ENCODE peak calls at places on chromosomes 6 and 20, in six cellular contexts. One of them, this sample, is unnamed.

GRCh38 chr6:165654144-165654543 is 8.9 kb downstream of the PDE10A start:
- DNase-seq in IMR-90: no peak
- DNase-seq in adrenal gland: no peak
- DNase-seq in CD8-positive, alpha-beta T cell: no peak
- DNase-seq in left ventricle myocardium inferior: no peak
- DNase-seq in CD8-positive, alpha-beta memory T cell: no peak
- DNase-seq in this sample: no peak

GRCh38 chr20:36493801-36494114 is 47.6 kb upstream of the MYL9 start:
- DNase-seq in IMR-90: peak; percentile 78
- DNase-seq in adrenal gland: peak; percentile 86
- DNase-seq in CD8-positive, alpha-beta T cell: no peak
- DNase-seq in left ventricle myocardium inferior: peak; percentile 74
- DNase-seq in CD8-positive, alpha-beta memory T cell: no peak
- DNase-seq in this sample: peak; percentile 86

GRCh38 chr6:4647414-4648365 is 128.5 kb upstream of the CDYL start:
- DNase-seq in IMR-90: peak; percentile 84
- DNase-seq in adrenal gland: peak; percentile 68
- DNase-seq in CD8-positive, alpha-beta T cell: no peak
- DNase-seq in left ventricle myocardium inferior: peak; percentile 77
- DNase-seq in CD8-positive, alpha-beta memory T cell: peak; percentile 6
- DNase-seq in this sample: peak; percentile 92

GRCh38 chr6:85641522-85641915 is 1.2 kb downstream of the SYNCRIP start:
- DNase-seq in IMR-90: peak; percentile 25
- DNase-seq in adrenal gland: no peak
- DNase-seq in CD8-positive, alpha-beta T cell: no peak
- DNase-seq in left ventricle myocardium inferior: no peak
- DNase-seq in CD8-positive, alpha-beta memory T cell: no peak
- DNase-seq in this sample: no peak

GRCh38 chr20:32539817-32540675 is 45.1 kb downstream of the NOL4L start:
- DNase-seq in IMR-90: no peak
- DNase-seq in adrenal gland: no peak
- DNase-seq in CD8-positive, alpha-beta T cell: peak; percentile 81
- DNase-seq in left ventricle myocardium inferior: no peak
- DNase-seq in CD8-positive, alpha-beta memory T cell: peak; percentile 76
- DNase-seq in this sample: no peak

GRCh38 chr6:149254241-149254640 is 63.3 kb upstream of the TAB2 start:
- DNase-seq in IMR-90: no peak
- DNase-seq in adrenal gland: no peak
- DNase-seq in CD8-positive, alpha-beta T cell: no peak
- DNase-seq in left ventricle myocardium inferior: no peak
- DNase-seq in CD8-positive, alpha-beta memory T cell: no peak
- DNase-seq in this sample: no peak

GRCh38 chr6:35719830-35720733 is 16.8 kb upstream of the ARMC12 start:
- DNase-seq in IMR-90: peak; percentile 47
- DNase-seq in adrenal gland: peak; percentile 63
- DNase-seq in CD8-positive, alpha-beta T cell: no peak
- DNase-seq in left ventricle myocardium inferior: peak; percentile 60
- DNase-seq in CD8-positive, alpha-beta memory T cell: peak; percentile 33
- DNase-seq in this sample: peak; percentile 81

GRCh38 chr6:34858681-34859080 is 29.2 kb downstream of the TAF11 start:
- DNase-seq in IMR-90: no peak
- DNase-seq in adrenal gland: no peak
- DNase-seq in CD8-positive, alpha-beta T cell: no peak
- DNase-seq in left ventricle myocardium inferior: no peak
- DNase-seq in CD8-positive, alpha-beta memory T cell: no peak
- DNase-seq in this sample: no peak

GRCh38 chr20:63315982-63316491 is 23.1 kb downstream of the COL20A1 start:
- DNase-seq in IMR-90: no peak
- DNase-seq in adrenal gland: peak; percentile 9
- DNase-seq in CD8-positive, alpha-beta T cell: no peak
- DNase-seq in left ventricle myocardium inferior: no peak
- DNase-seq in CD8-positive, alpha-beta memory T cell: no peak
- DNase-seq in this sample: peak; percentile 53

GRCh38 chr6:4853782-4854511 is 77.7 kb downstream of the CDYL start:
- DNase-seq in IMR-90: peak; percentile 51
- DNase-seq in adrenal gland: peak; percentile 50
- DNase-seq in CD8-positive, alpha-beta T cell: no peak
- DNase-seq in left ventricle myocardium inferior: no peak
- DNase-seq in CD8-positive, alpha-beta memory T cell: no peak
- DNase-seq in this sample: no peak

GRCh38 chr6:37800904-37801669 is 18.4 kb upstream of the ZFAND3 start:
- DNase-seq in IMR-90: no peak
- DNase-seq in adrenal gland: no peak
- DNase-seq in CD8-positive, alpha-beta T cell: no peak
- DNase-seq in left ventricle myocardium inferior: no peak
- DNase-seq in CD8-positive, alpha-beta memory T cell: no peak
- DNase-seq in this sample: no peak

GRCh38 chr20:32524871-32525501 is 60.1 kb downstream of the NOL4L start:
- DNase-seq in IMR-90: no peak
- DNase-seq in adrenal gland: peak; percentile 76
- DNase-seq in CD8-positive, alpha-beta T cell: no peak
- DNase-seq in left ventricle myocardium inferior: peak; percentile 82
- DNase-seq in CD8-positive, alpha-beta memory T cell: no peak
- DNase-seq in this sample: peak; percentile 88

GRCh38 chr6:80637312-80637711 is 530.8 kb downstream of the BCKDHB start:
- DNase-seq in IMR-90: peak; percentile 53
- DNase-seq in adrenal gland: no peak
- DNase-seq in CD8-positive, alpha-beta T cell: no peak
- DNase-seq in left ventricle myocardium inferior: no peak
- DNase-seq in CD8-positive, alpha-beta memory T cell: no peak
- DNase-seq in this sample: no peak

GRCh38 chr6:18263561-18264337 is 581 bp downstream of the DEK start:
- DNase-seq in IMR-90: no peak
- DNase-seq in adrenal gland: peak; percentile 56
- DNase-seq in CD8-positive, alpha-beta T cell: no peak
- DNase-seq in left ventricle myocardium inferior: peak; percentile 74
- DNase-seq in CD8-positive, alpha-beta memory T cell: peak; percentile 44
- DNase-seq in this sample: peak; percentile 84

GRCh38 chr6:135066397-135066796 is 11.8 kb upstream of the HBS1L start:
- DNase-seq in IMR-90: no peak
- DNase-seq in adrenal gland: no peak
- DNase-seq in CD8-positive, alpha-beta T cell: no peak
- DNase-seq in left ventricle myocardium inferior: no peak
- DNase-seq in CD8-positive, alpha-beta memory T cell: no peak
- DNase-seq in this sample: no peak

GRCh38 chr20:20417891-20418676 is 50.2 kb downstream of the INSM1 start:
- DNase-seq in IMR-90: no peak
- DNase-seq in adrenal gland: no peak
- DNase-seq in CD8-positive, alpha-beta T cell: no peak
- DNase-seq in left ventricle myocardium inferior: no peak
- DNase-seq in CD8-positive, alpha-beta memory T cell: no peak
- DNase-seq in this sample: no peak

GRCh38 chr20:38055294-38055693 is 21.7 kb downstream of the RPRD1B start:
- DNase-seq in IMR-90: no peak
- DNase-seq in adrenal gland: no peak
- DNase-seq in CD8-positive, alpha-beta T cell: no peak
- DNase-seq in left ventricle myocardium inferior: no peak
- DNase-seq in CD8-positive, alpha-beta memory T cell: no peak
- DNase-seq in this sample: no peak

GRCh38 chr6:89353702-89354392 is 1.3 kb upstream of the UBE2J1 start:
- DNase-seq in IMR-90: no peak
- DNase-seq in adrenal gland: no peak
- DNase-seq in CD8-positive, alpha-beta T cell: no peak
- DNase-seq in left ventricle myocardium inferior: no peak
- DNase-seq in CD8-positive, alpha-beta memory T cell: no peak
- DNase-seq in this sample: no peak

GRCh38 chr6:135901776-135902524 is 50.4 kb downstream of the PDE7B start:
- DNase-seq in IMR-90: peak; percentile 96
- DNase-seq in adrenal gland: peak; percentile 66
- DNase-seq in CD8-positive, alpha-beta T cell: peak; percentile 28
- DNase-seq in left ventricle myocardium inferior: peak; percentile 48
- DNase-seq in CD8-positive, alpha-beta memory T cell: peak; percentile 31
- DNase-seq in this sample: peak; percentile 49

GRCh38 chr6:21873562-21873961 is 280.0 kb downstream of the SOX4 start:
- DNase-seq in IMR-90: peak; percentile 96
- DNase-seq in adrenal gland: no peak
- DNase-seq in CD8-positive, alpha-beta T cell: no peak
- DNase-seq in left ventricle myocardium inferior: no peak
- DNase-seq in CD8-positive, alpha-beta memory T cell: no peak
- DNase-seq in this sample: no peak

GRCh38 chr6:140909156-140909555 is 1223.6 kb upstream of the GJE1 start:
- DNase-seq in IMR-90: peak; percentile 77
- DNase-seq in adrenal gland: no peak
- DNase-seq in CD8-positive, alpha-beta T cell: no peak
- DNase-seq in left ventricle myocardium inferior: no peak
- DNase-seq in CD8-positive, alpha-beta memory T cell: no peak
- DNase-seq in this sample: no peak

GRCh38 chr6:134667106-134667505 is 282.8 kb downstream of the ALDH8A1 start:
- DNase-seq in IMR-90: peak; percentile 58
- DNase-seq in adrenal gland: no peak
- DNase-seq in CD8-positive, alpha-beta T cell: no peak
- DNase-seq in left ventricle myocardium inferior: no peak
- DNase-seq in CD8-positive, alpha-beta memory T cell: no peak
- DNase-seq in this sample: no peak

GRCh38 chr6:132070356-132070755 is 119.2 kb upstream of the CCN2 start:
- DNase-seq in IMR-90: no peak
- DNase-seq in adrenal gland: no peak
- DNase-seq in CD8-positive, alpha-beta T cell: no peak
- DNase-seq in left ventricle myocardium inferior: no peak
- DNase-seq in CD8-positive, alpha-beta memory T cell: no peak
- DNase-seq in this sample: no peak

GRCh38 chr6:55925292-55925691 is 49.9 kb upstream of the BMP5 start:
- DNase-seq in IMR-90: peak; percentile 94
- DNase-seq in adrenal gland: no peak
- DNase-seq in CD8-positive, alpha-beta T cell: no peak
- DNase-seq in left ventricle myocardium inferior: no peak
- DNase-seq in CD8-positive, alpha-beta memory T cell: no peak
- DNase-seq in this sample: no peak

GRCh38 chr6:46323312-46323965 is 152.7 kb upstream of the ENPP5 start:
- DNase-seq in IMR-90: peak; percentile 67
- DNase-seq in adrenal gland: peak; percentile 75
- DNase-seq in CD8-positive, alpha-beta T cell: no peak
- DNase-seq in left ventricle myocardium inferior: no peak
- DNase-seq in CD8-positive, alpha-beta memory T cell: no peak
- DNase-seq in this sample: peak; percentile 30

GRCh38 chr20:58988565-58988882 is 7.5 kb downstream of the NELFCD start:
- DNase-seq in IMR-90: no peak
- DNase-seq in adrenal gland: no peak
- DNase-seq in CD8-positive, alpha-beta T cell: no peak
- DNase-seq in left ventricle myocardium inferior: no peak
- DNase-seq in CD8-positive, alpha-beta memory T cell: no peak
- DNase-seq in this sample: peak; percentile 31
- H3K36me3 ChIP-seq in IMR-90: peaks cover 50% of the 10 kb centered on the region
- H3K36me3 ChIP-seq in adrenal gland: no peaks in the 10 kb centered on the region
- H3K36me3 ChIP-seq in CD8-positive, alpha-beta T cell: peaks cover 65% of the 10 kb centered on the region
- H3K36me3 ChIP-seq in left ventricle myocardium inferior: peaks cover 75% of the 10 kb centered on the region
- H3K36me3 ChIP-seq in CD8-positive, alpha-beta memory T cell: peaks cover 62% of the 10 kb centered on the region
- H3K36me3 ChIP-seq in this sample: peaks cover 61% of the 10 kb centered on the region

GRCh38 chr6:6595025-6595424 is 6.5 kb downstream of the LY86 start:
- DNase-seq in IMR-90: no peak
- DNase-seq in adrenal gland: no peak
- DNase-seq in CD8-positive, alpha-beta T cell: no peak
- DNase-seq in left ventricle myocardium inferior: no peak
- DNase-seq in CD8-positive, alpha-beta memory T cell: no peak
- DNase-seq in this sample: no peak

GRCh38 chr6:6595946-6596345 is 7.4 kb downstream of the LY86 start:
- DNase-seq in IMR-90: no peak
- DNase-seq in adrenal gland: no peak
- DNase-seq in CD8-positive, alpha-beta T cell: no peak
- DNase-seq in left ventricle myocardium inferior: no peak
- DNase-seq in CD8-positive, alpha-beta memory T cell: no peak
- DNase-seq in this sample: no peak

GRCh38 chr6:6596529-6596928 is 8.0 kb downstream of the LY86 start:
- DNase-seq in IMR-90: no peak
- DNase-seq in adrenal gland: no peak
- DNase-seq in CD8-positive, alpha-beta T cell: no peak
- DNase-seq in left ventricle myocardium inferior: no peak
- DNase-seq in CD8-positive, alpha-beta memory T cell: peak; percentile 46
- DNase-seq in this sample: no peak

GRCh38 chr6:6597682-6598081 is 9.2 kb downstream of the LY86 start:
- DNase-seq in IMR-90: no peak
- DNase-seq in adrenal gland: no peak
- DNase-seq in CD8-positive, alpha-beta T cell: no peak
- DNase-seq in left ventricle myocardium inferior: no peak
- DNase-seq in CD8-positive, alpha-beta memory T cell: no peak
- DNase-seq in this sample: no peak

GRCh38 chr6:6596929-6597328 is 8.4 kb downstream of the LY86 start:
- DNase-seq in IMR-90: no peak
- DNase-seq in adrenal gland: no peak
- DNase-seq in CD8-positive, alpha-beta T cell: no peak
- DNase-seq in left ventricle myocardium inferior: no peak
- DNase-seq in CD8-positive, alpha-beta memory T cell: no peak
- DNase-seq in this sample: no peak
- H3K36me3 ChIP-seq in IMR-90: no peaks in the 10 kb centered on the region
- H3K36me3 ChIP-seq in adrenal gland: no peaks in the 10 kb centered on the region
- H3K36me3 ChIP-seq in CD8-positive, alpha-beta T cell: no peaks in the 10 kb centered on the region
- H3K36me3 ChIP-seq in left ventricle myocardium inferior: no peaks in the 10 kb centered on the region
- H3K36me3 ChIP-seq in CD8-positive, alpha-beta memory T cell: no peaks in the 10 kb centered on the region
- H3K36me3 ChIP-seq in this sample: no peaks in the 10 kb centered on the region

DNA sequence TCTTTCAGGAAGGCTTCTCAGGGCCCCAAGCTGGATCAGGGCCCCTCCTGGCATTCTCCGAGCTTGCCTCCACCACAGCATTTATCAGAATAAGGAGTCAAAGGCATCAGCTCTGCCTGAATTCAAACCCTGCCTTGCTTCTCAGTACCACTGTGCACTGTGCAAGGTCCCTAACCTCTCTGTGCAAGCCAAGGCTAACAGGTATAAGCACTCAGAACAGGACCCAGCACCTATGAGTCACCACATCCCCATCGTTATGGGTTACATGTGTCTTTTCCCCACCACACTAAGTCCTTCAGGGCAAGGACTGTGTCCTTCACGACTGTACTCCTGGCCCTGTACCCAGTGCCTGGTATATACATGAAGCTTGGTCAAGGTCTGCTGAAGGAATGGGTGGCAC is 8.4 kb upstream of the SLC44A4 start:
- DNase-seq in IMR-90: no peak
- DNase-seq in adrenal gland: no peak
- DNase-seq in CD8-positive, alpha-beta T cell: no peak
- DNase-seq in left ventricle myocardium inferior: no peak
- DNase-seq in CD8-positive, alpha-beta memory T cell: no peak
- DNase-seq in this sample: no peak
- H3K36me3 ChIP-seq in IMR-90: peaks cover 69% of the 10 kb centered on the region
- H3K36me3 ChIP-seq in adrenal gland: no peaks in the 10 kb centered on the region
- H3K36me3 ChIP-seq in CD8-positive, alpha-beta T cell: peaks cover 65% of the 10 kb centered on the region
- H3K36me3 ChIP-seq in left ventricle myocardium inferior: peaks cover 95% of the 10 kb centered on the region
- H3K36me3 ChIP-seq in CD8-positive, alpha-beta memory T cell: peaks cover 50% of the 10 kb centered on the region
- H3K36me3 ChIP-seq in this sample: peaks cover 100% of the 10 kb centered on the region

GRCh38 chr20:47243003-47243402 is 113.5 kb downstream of the ZMYND8 start:
- DNase-seq in IMR-90: no peak
- DNase-seq in adrenal gland: no peak
- DNase-seq in CD8-positive, alpha-beta T cell: no peak
- DNase-seq in left ventricle myocardium inferior: no peak
- DNase-seq in CD8-positive, alpha-beta memory T cell: no peak
- DNase-seq in this sample: no peak
- H3K36me3 ChIP-seq in IMR-90: peaks cover 27% of the 10 kb centered on the region
- H3K36me3 ChIP-seq in adrenal gland: no peaks in the 10 kb centered on the region
- H3K36me3 ChIP-seq in CD8-positive, alpha-beta T cell: peaks cover 29% of the 10 kb centered on the region
- H3K36me3 ChIP-seq in left ventricle myocardium inferior: peaks cover 60% of the 10 kb centered on the region
- H3K36me3 ChIP-seq in CD8-positive, alpha-beta memory T cell: peaks cover 39% of the 10 kb centered on the region
- H3K36me3 ChIP-seq in this sample: peaks cover 63% of the 10 kb centered on the region

DNA sequence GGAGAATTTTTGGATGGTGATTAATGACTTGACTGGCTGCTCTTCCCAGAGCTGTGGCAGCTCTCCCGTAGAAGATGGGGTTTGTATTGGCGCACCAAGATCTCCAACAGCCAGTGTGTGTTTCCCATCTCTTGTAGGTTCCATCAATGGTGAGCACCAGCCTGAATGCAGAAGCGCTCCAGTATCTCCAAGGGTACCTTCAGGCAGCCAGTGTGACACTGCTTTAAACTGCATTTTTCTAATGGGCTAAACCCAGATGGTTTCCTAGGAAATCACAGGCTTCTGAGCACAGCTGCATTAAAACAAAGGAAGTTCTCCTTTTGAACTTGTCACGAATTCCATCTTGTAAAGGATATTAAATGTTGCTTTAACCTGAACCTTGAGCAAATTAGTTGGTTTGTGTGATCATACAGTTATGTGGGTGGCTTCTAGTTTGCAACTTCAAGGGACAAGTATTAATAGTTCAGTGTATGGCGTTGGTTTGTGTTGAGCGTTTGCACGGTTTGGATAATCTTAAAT is 50.2 kb downstream of the CSE1L start:
- DNase-seq in IMR-90: no peak
- DNase-seq in adrenal gland: no peak
- DNase-seq in CD8-positive, alpha-beta T cell: no peak
- DNase-seq in left ventricle myocardium inferior: no peak
- DNase-seq in CD8-positive, alpha-beta memory T cell: no peak
- DNase-seq in this sample: no peak
- H3K36me3 ChIP-seq in IMR-90: peaks cover 23% of the 10 kb centered on the region
- H3K36me3 ChIP-seq in adrenal gland: no peaks in the 10 kb centered on the region
- H3K36me3 ChIP-seq in CD8-positive, alpha-beta T cell: peaks cover 47% of the 10 kb centered on the region
- H3K36me3 ChIP-seq in left ventricle myocardium inferior: peaks cover 60% of the 10 kb centered on the region
- H3K36me3 ChIP-seq in CD8-positive, alpha-beta memory T cell: peaks cover 35% of the 10 kb centered on the region
- H3K36me3 ChIP-seq in this sample: peaks cover 82% of the 10 kb centered on the region